ENCODE peak calls at places on chromosomes 5 and 9, in four cellular contexts. W, L, X and H are unnamed samples.

GRCh38 chr5:150608991-150609390 is 31.5 kb upstream of the SYNPO start:
- DNase-seq in W (no peak), L (no peak), X (no peak), H (no peak)

GRCh38 chr9:34929506-34930102 is 28.5 kb upstream of the PHF24 start:
- DNase-seq in W (no peak), L (no peak), X (no peak), H (no peak)

GRCh38 chr9:133127340-133127981 is 6.4 kb upstream of the RALGDS start:
- DNase-seq in W (no peak), L (no peak), X (no peak), H (no peak)

GRCh38 chr9:94928271-94928670 is 201.8 kb downstream of the AOPEP start:
- DNase-seq in W (no peak), L (no peak), X (no peak), H (no peak)

GRCh38 chr9:38067892-38068615 is 973 bp downstream of the SHB start:
- DNase-seq in W (no peak), L (no peak), X (peak), H (no peak)

GRCh38 chr5:181243020-181243520 is 636 bp downstream of the RACK1 start:
- DNase-seq in W (no peak), L (no peak), X (peak), H (no peak)

GRCh38 chr9:96436063-96436455 is 13.9 kb upstream of the HABP4 start:
- DNase-seq in W (no peak), L (no peak), X (no peak), H (no peak)

GRCh38 chr9:134136117-134136996 is 475 bp downstream of the WDR5 start:
- DNase-seq in W (peak), L (no peak), X (no peak), H (no peak)

GRCh38 chr9:71716138-71716909 is 52.0 kb downstream of the CEMIP2 start:
- DNase-seq in W (no peak), L (no peak), X (no peak), H (no peak)

GRCh38 chr5:57671371-57671770 is 188.8 kb upstream of the ACTBL2 start:
- DNase-seq in W (no peak), L (no peak), X (no peak), H (no peak)

GRCh38 chr9:69386651-69387050 is 61.6 kb downstream of the ENTREP1 start:
- DNase-seq in W (no peak), L (no peak), X (no peak), H (no peak)

GRCh38 chr9:121640076-121640475 is 11.4 kb upstream of the DAB2IP start:
- DNase-seq in W (peak), L (no peak), X (peak), H (no peak)

GRCh38 chr9:21047315-21047714 is 15.9 kb upstream of the HACD4 start:
- DNase-seq in W (no peak), L (no peak), X (no peak), H (no peak)

GRCh38 chr9:109861499-109861898 is 81.5 kb downstream of the PALM2AKAP2 start:
- DNase-seq in W (no peak), L (peak), X (no peak), H (no peak)

GRCh38 chr9:90099262-90099982 is 494.6 kb downstream of the GADD45G start:
- DNase-seq in W (no peak), L (no peak), X (no peak), H (no peak)

GRCh38 chr5:122263352-122264030 is 48.5 kb upstream of the SNCAIP start:
- DNase-seq in W (no peak), L (no peak), X (no peak), H (no peak)

GRCh38 chr5:85670417-85670816 is 947.3 kb upstream of the COX7C start:
- DNase-seq in W (no peak), L (no peak), X (no peak), H (no peak)

GRCh38 chr9:129276486-129277260 is 98.6 kb upstream of the IER5L start:
- DNase-seq in W (no peak), L (no peak), X (no peak), H (no peak)

GRCh38 chr9:8552732-8553131 is 753.2 kb upstream of the DMAC1 start:
- DNase-seq in W (no peak), L (no peak), X (no peak), H (no peak)

GRCh38 chr5:168786142-168786541 is 207.0 kb upstream of the PANK3 start:
- DNase-seq in W (no peak), L (no peak), X (no peak), H (no peak)

GRCh38 chr9:136117291-136118060 is 1.2 kb downstream of the TMEM250 start:
- DNase-seq in W (no peak), L (no peak), X (no peak), H (no peak)

GRCh38 chr5:142922223-142922952 is 152.2 kb downstream of the ARHGAP26 start:
- DNase-seq in W (no peak), L (peak), X (no peak), H (no peak)

GRCh38 chr5:58481066-58481676 is 10.1 kb upstream of the GAPT start:
- DNase-seq in W (no peak), L (no peak), X (no peak), H (no peak)

GRCh38 chr5:132215329-132215728 is 12.3 kb downstream of the P4HA2 start:
- DNase-seq in W (no peak), L (peak), X (no peak), H (no peak)

GRCh38 chr5:19886123-19886921 is 101.7 kb downstream of the CDH18 start:
- DNase-seq in W (no peak), L (peak), X (no peak), H (no peak)

GRCh38 chr5:39624268-39624886 is 199.6 kb upstream of the DAB2 start:
- DNase-seq in W (no peak), L (no peak), X (no peak), H (no peak)

GRCh38 chr5:126793097-126793496 is 16.2 kb downstream of the LMNB1 start:
- DNase-seq in W (no peak), L (no peak), X (no peak), H (no peak)

GRCh38 chr5:142527664-142528295 is 158.1 kb downstream of the FGF1 start:
- DNase-seq in W (no peak), L (no peak), X (no peak), H (no peak)

GRCh38 chr9:101307524-101308213 is 77.1 kb downstream of the BAAT start:
- DNase-seq in W (no peak), L (no peak), X (no peak), H (no peak)

GRCh38 chr5:160685695-160686094 is 166.3 kb downstream of the ATP10B start:
- DNase-seq in W (no peak), L (no peak), X (no peak), H (no peak)

GRCh38 chr5:117945261-117945660 is 1043.1 kb downstream of the DTWD2 start:
- DNase-seq in W (no peak), L (no peak), X (no peak), H (no peak)

GRCh38 chr5:154701181-154701580 is 54.0 kb upstream of the LARP1 start:
- DNase-seq in W (no peak), L (no peak), X (no peak), H (no peak)

GRCh38 chr5:71586052-71586940 is 844 bp upstream of the MCCC2 start:
- DNase-seq in W (no peak), L (no peak), X (no peak), H (no peak)

GRCh38 chr5:131783874-131784273 is 12.9 kb downstream of the FNIP1 start:
- DNase-seq in W (no peak), L (no peak), X (no peak), H (no peak)

GRCh38 chr5:6496207-6496584 is 47.5 kb downstream of the UBE2QL1 start:
- DNase-seq in W (no peak), L (no peak), X (no peak), H (no peak)

GRCh38 chr9:121048618-121049017 is 1.5 kb downstream of the C5 start:
- DNase-seq in W (no peak), L (no peak), X (no peak), H (no peak)

GRCh38 chr9:95096381-95096780 is 221.1 kb downstream of the FANCC start:
- DNase-seq in W (no peak), L (no peak), X (no peak), H (no peak)

GRCh38 chr5:3394046-3394597 is 201.5 kb upstream of the IRX1 start:
- DNase-seq in W (no peak), L (no peak), X (no peak), H (no peak)

GRCh38 chr9:136185066-136185465 is 19.9 kb downstream of the LHX3 start:
- DNase-seq in W (no peak), L (no peak), X (no peak), H (no peak)

GRCh38 chr5:163347671-163348070 is 89.7 kb upstream of the CCNG1 start:
- DNase-seq in W (peak), L (peak), X (peak), H (no peak)

GRCh38 chr5:163352531-163352930 is 84.9 kb upstream of the CCNG1 start:
- DNase-seq in W (no peak), L (no peak), X (no peak), H (no peak)

GRCh38 chr5:163354685-163355084 is 82.7 kb upstream of the CCNG1 start:
- DNase-seq in W (no peak), L (no peak), X (no peak), H (no peak)

DNA sequence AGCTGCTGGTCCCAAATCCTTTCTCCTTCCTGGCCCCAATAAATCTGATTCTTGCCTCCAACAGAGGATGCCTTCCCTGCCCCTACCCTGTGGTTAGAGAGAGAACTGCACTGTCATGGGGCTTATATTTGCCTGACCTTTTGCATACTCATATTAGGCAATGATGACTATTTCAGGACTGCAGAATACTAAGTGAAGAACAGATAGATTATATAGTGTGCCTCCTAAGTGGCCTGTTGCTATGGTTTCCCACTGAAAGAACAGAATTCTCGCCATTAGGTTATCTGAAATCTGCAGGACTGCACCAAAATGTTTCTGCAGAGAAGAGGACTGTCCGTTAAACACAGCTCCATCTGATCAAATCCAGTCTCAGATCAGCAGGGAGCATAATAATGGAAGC is 87.3 kb upstream of the CCNG1 start:
- DNase-seq in W (no peak), L (no peak), X (no peak), H (no peak)
- TF ChIP-seq CTCF in W (peak), L (no peak), X (peak), H (peak)

GRCh38 chr5:21391506-21391905 is 1403.5 kb upstream of the CDH18 start:
- DNase-seq in W (no peak), L (no peak), X (no peak), H (no peak)
- TF ChIP-seq CTCF in W (peak), L (no peak), X (no peak), H (peak)

GRCh38 chr5:137575847-137576246 is 76.7 kb upstream of the SPOCK1 start:
- DNase-seq in W (no peak), L (no peak), X (no peak), H (no peak)

GRCh38 chr5:137582218-137582617 is 83.1 kb upstream of the SPOCK1 start:
- DNase-seq in W (no peak), L (no peak), X (no peak), H (no peak)

GRCh38 chr5:137583129-137583528 is 84.0 kb upstream of the SPOCK1 start:
- DNase-seq in W (no peak), L (no peak), X (no peak), H (no peak)

GRCh38 chr5:137575211-137575610 is 76.1 kb upstream of the SPOCK1 start:
- DNase-seq in W (no peak), L (no peak), X (no peak), H (no peak)

GRCh38 chr5:137580030-137580429 is 80.9 kb upstream of the SPOCK1 start:
- DNase-seq in W (no peak), L (no peak), X (no peak), H (no peak)
- TF ChIP-seq CTCF in W (peak), L (peak), X (no peak), H (peak)

GRCh38 chr9:114914139-114914538 is 16.3 kb downstream of the TNFSF8 start:
- DNase-seq in W (no peak), L (no peak), X (no peak), H (no peak)
- TF ChIP-seq CTCF in W (peak), L (peak), X (no peak), H (no peak)

DNA sequence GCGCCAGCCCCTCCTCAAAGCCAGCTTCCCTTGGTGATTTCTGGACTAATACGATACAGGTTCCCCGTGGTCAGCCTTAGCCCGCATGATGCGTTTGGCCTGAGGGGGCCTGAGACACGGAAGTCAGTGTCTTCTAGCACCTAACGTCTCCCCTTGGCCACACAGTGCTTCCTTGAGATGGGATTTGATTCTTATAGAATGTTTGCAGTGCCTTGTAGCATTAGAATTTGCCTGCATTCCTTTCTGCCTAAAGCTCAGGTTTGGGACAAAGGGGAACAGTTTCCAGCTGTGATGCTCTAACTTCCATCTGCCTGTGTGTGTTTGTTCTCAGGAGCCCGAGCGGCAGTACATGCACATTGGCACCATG is 34.4 kb downstream of the CFAP90 start:
- DNase-seq in W (no peak), L (no peak), X (no peak), H (no peak)
- TF ChIP-seq CTCF in W (no peak), L (no peak), X (no peak), H (peak)

DNA sequence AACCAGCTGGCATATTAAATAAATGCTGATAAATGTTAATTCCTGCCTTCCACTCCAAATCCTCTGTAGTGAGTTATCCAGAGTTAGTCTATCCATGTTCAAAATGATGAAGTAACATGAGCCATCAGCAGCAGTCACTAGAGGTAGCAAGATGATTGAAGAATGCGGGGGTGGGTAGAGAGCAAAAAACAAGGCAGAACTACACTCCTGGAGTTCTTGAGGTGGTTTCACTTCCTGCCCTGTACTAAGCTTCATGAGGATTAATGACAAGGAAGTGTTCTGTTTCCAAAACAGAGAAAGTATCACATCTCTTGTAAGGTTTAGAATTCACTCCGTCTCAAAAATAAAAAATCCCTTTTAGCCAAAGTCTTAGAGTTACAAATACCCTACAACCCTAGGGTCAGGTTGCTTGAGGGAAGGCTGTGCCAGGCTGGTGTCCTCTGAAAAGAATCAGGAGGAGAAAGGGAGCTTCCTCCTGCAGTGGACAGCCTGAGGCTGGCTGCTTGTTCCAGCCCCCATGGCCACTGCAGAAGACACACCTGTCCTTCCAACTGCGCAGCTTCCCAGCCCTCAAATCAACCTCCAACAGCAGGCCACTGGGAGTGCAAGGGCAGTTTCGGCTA is 180.2 kb downstream of the DENND1A start:
- DNase-seq in W (no peak), L (no peak), X (no peak), H (no peak)
- TF ChIP-seq CTCF in W (no peak), L (no peak), X (no peak), H (no peak)

DNA sequence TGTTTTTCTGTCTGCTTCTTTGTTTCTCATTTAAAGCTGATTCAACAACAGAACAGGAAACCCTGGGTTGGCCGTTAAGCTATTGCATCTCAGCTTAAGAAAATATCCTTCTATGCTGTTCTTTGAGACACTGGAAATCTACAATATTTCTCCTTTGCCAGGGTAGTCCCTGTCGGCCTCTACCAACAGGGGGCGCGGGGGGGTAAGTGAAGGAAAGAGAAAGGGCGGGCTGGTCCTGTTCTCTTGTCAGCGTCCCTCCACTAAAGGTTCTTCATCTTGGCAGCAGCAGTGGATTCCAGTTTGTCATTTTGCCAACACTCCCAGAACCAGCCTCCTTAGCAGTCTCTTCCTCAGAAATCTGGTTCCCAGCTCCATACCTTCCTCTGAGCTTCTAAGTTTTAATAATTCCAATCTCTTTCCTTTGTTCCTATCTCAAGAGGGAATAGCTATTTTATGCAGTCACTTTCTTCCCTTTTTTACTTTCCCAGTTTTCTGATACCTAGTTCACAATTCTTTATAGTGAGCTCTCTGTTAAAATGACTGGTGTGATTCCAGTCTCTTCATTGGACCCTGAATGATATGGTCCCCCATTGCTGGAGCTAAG is 222.3 kb downstream of the GLIS3 start:
- DNase-seq in W (peak), L (peak), X (peak), H (no peak)
- TF ChIP-seq CTCF in W (peak), L (peak), X (peak), H (peak)

GRCh38 chr5:171630670-171631065 is 154.9 kb upstream of the SMIM23 start:
- DNase-seq in W (no peak), L (no peak), X (no peak), H (no peak)

GRCh38 chr5:171630047-171630669 is 155.5 kb upstream of the SMIM23 start:
- DNase-seq in W (peak), L (no peak), X (peak), H (peak)

GRCh38 chr5:171627936-171628335 is 157.7 kb upstream of the SMIM23 start:
- DNase-seq in W (no peak), L (no peak), X (no peak), H (no peak)

GRCh38 chr5:171628344-171628743 is 157.3 kb upstream of the SMIM23 start:
- DNase-seq in W (no peak), L (no peak), X (peak), H (no peak)

DNA sequence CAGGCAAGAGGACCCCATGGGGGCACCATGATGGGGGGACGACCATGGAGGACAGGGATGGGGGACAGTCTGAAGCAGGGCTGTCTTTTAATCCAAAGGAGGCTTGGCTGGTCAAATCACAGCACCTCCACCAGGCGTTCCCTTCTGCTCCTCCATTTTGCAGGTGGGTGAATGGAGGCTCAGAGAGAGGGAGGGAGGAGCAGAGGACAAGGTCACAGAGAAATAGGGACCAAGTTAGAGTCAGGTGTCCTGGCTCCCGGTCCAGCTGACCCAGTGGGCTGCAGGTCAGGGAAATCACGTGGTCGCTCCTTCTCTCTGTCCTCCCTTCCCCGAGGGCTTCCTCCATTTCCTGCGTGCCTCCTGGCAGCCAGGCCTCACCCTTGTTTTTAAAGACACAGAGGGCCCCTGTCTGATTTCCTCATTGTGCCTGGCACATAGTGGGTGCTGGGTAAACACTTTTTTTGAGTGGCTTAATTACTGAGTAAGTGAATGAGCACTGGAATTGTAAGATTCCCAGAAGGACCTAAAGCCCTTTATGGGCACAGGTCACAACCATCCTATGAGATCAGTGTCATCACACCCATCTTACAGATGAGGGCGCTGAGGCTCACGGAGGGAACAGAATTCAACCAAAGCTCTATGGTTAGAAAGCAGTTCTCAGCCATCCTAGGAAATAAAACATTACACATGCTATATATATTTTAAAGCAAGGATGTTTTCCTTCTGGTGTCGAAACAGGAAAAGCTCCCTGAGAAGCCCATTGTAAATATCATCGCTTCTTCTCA is 156.2 kb upstream of the SMIM23 start:
- DNase-seq in W (no peak), L (no peak), X (no peak), H (no peak)
- TF ChIP-seq CTCF in W (no peak), L (peak), X (no peak), H (no peak)